ENCODE peak calls at places on chromosomes 16 and 17, in seven cellular contexts. E is Peyer's patch; R is cardiac muscle cell; T is uterus; D is lung; C is kidney; P is CD8-positive, alpha-beta T cell. U is an unnamed sample. For H3K4me1, the result is how much of the 10 kb centered on the place peaks cover.

GRCh38 chr16:10514369-10515055 is 65.9 kb downstream of the EMP2 start:
- DNase-seq in E (peak), R (peak), T (peak), D (peak), C (no peak), P (peak), U (no peak)

GRCh38 chr16:6447046-6447445 is 885.6 kb upstream of the RBFOX1 start:
- DNase-seq in E (no peak), R (no peak), T (no peak), D (no peak), C (no peak), P (no peak), U (no peak)

GRCh38 chr17:78226752-78227454 is 4.5 kb upstream of the TMEM235 start:
- DNase-seq in E (no peak), R (no peak), T (no peak), D (no peak), C (peak), P (no peak), U (no peak)

GRCh38 chr17:14282700-14283099 is 18.2 kb upstream of the HS3ST3B1 start:
- DNase-seq in E (no peak), R (no peak), T (no peak), D (no peak), C (no peak), P (no peak), U (no peak)

GRCh38 chr17:77862890-77863813 is 95.4 kb upstream of the TNRC6C start:
- DNase-seq in E (no peak), R (no peak), T (no peak), D (no peak), C (peak), P (no peak), U (no peak)

GRCh38 chr17:60147553-60148241 is 2.1 kb upstream of the CA4 start:
- DNase-seq in E (no peak), R (no peak), T (no peak), D (no peak), C (peak), P (no peak), U (no peak)

GRCh38 chr16:8798174-8798527 is 512 bp downstream of the PMM2 start:
- DNase-seq in E (no peak), R (no peak), T (no peak), D (no peak), C (no peak), P (no peak), U (no peak)

GRCh38 chr16:12215302-12216105 is 239.0 kb downstream of the SNX29 start:
- DNase-seq in E (peak), R (peak), T (no peak), D (no peak), C (no peak), P (no peak), U (no peak)

GRCh38 chr16:54270711-54271110 is 15.9 kb downstream of the IRX3 start:
- DNase-seq in E (peak), R (no peak), T (no peak), D (no peak), C (no peak), P (no peak), U (no peak)

GRCh38 chr17:70271200-70271599 is 101.9 kb downstream of the KCNJ2 start:
- DNase-seq in E (no peak), R (no peak), T (no peak), D (no peak), C (no peak), P (no peak), U (no peak)

GRCh38 chr16:86735727-86736126 is 157.4 kb downstream of the FOXL1 start:
- DNase-seq in E (no peak), R (no peak), T (no peak), D (no peak), C (no peak), P (no peak), U (no peak)

GRCh38 chr17:13429201-13429600 is 172.5 kb downstream of the HS3ST3A1 start:
- DNase-seq in E (no peak), R (no peak), T (no peak), D (no peak), C (no peak), P (no peak), U (no peak)

GRCh38 chr16:83393196-83393981 is 414.4 kb upstream of the HSBP1 start:
- DNase-seq in E (no peak), R (no peak), T (no peak), D (no peak), C (no peak), P (no peak), U (no peak)

GRCh38 chr17:31857920-31858646 is 961 bp downstream of the COPRS start:
- DNase-seq in E (no peak), R (peak), T (no peak), D (no peak), C (no peak), P (no peak), U (no peak)

GRCh38 chr16:21645261-21645721 is 7.1 kb downstream of the IGSF6 start:
- DNase-seq in E (peak), R (no peak), T (no peak), D (no peak), C (no peak), P (no peak), U (peak)

GRCh38 chr17:62093188-62094155 is 28.4 kb upstream of the MED13 start:
- DNase-seq in E (no peak), R (no peak), T (no peak), D (no peak), C (no peak), P (no peak), U (no peak)

GRCh38 chr17:38351412-38352222 is at the start of gene SOCS7:
- DNase-seq in E (peak), R (peak), T (peak), D (peak), C (peak), P (peak), U (peak)

GRCh38 chr16:57194512-57194911 is 8.4 kb downstream of the RSPRY1 start:
- DNase-seq in E (no peak), R (no peak), T (no peak), D (no peak), C (no peak), P (no peak), U (no peak)

GRCh38 chr17:63555475-63556156 is 5.3 kb downstream of the DCAF7 start:
- DNase-seq in E (no peak), R (no peak), T (no peak), D (no peak), C (no peak), P (no peak), U (no peak)

GRCh38 chr16:84448444-84448843 is 56.0 kb downstream of the MEAK7 start:
- DNase-seq in E (peak), R (no peak), T (no peak), D (no peak), C (no peak), P (no peak), U (no peak)

GRCh38 chr16:762595-763268 is 2.2 kb downstream of the MSLN start:
- DNase-seq in E (no peak), R (no peak), T (no peak), D (no peak), C (peak), P (no peak), U (no peak)

GRCh38 chr16:23523321-23523720 is 13.0 kb upstream of the GGA2 start:
- DNase-seq in E (no peak), R (no peak), T (no peak), D (no peak), C (peak), P (no peak), U (no peak)

GRCh38 chr16:68645494-68646388 is 631 bp downstream of the CDH3 start:
- DNase-seq in E (no peak), R (peak), T (peak), D (no peak), C (peak), P (no peak), U (no peak)

GRCh38 chr16:72172105-72173034 is at the start of gene PMFBP1:
- DNase-seq in E (peak), R (no peak), T (no peak), D (peak), C (no peak), P (no peak), U (no peak)

GRCh38 chr17:80257716-80258213 is 2.9 kb upstream of the RNF213 start:
- DNase-seq in E (peak), R (no peak), T (no peak), D (no peak), C (no peak), P (no peak), U (no peak)

GRCh38 chr16:12147681-12148479 is 171.3 kb downstream of the SNX29 start:
- DNase-seq in E (no peak), R (no peak), T (no peak), D (no peak), C (no peak), P (no peak), U (peak)

DNA sequence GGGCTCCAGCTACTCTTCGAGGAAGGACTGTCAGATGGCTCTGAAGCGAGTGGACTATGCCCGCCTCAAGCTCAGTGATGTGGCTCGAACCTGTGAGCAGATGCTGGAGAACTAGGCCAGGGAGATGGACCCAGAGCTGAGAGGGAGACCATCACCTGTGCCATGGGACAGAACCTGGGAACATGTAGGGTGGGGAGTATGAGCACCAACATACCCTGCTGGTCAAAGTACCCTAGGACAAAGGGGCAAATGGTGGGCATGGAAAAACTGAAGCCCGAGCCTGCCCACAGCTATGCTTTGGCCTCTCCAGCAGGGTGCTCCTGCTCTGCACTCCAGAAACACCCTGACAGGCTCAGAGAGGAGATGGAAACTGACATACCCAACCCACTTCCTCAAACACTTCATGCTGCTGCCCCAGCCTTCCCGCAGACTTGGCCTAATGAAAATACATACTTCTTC is 1.9 kb downstream of the MED11 start:
- DNase-seq in E (peak), R (no peak), T (no peak), D (no peak), C (peak), P (no peak), U (no peak)
- H3K4me3 ChIP-seq in E (no peak), R (no peak), T (no peak), D (no peak), C (no peak), P (no peak), U (no peak)

DNA sequence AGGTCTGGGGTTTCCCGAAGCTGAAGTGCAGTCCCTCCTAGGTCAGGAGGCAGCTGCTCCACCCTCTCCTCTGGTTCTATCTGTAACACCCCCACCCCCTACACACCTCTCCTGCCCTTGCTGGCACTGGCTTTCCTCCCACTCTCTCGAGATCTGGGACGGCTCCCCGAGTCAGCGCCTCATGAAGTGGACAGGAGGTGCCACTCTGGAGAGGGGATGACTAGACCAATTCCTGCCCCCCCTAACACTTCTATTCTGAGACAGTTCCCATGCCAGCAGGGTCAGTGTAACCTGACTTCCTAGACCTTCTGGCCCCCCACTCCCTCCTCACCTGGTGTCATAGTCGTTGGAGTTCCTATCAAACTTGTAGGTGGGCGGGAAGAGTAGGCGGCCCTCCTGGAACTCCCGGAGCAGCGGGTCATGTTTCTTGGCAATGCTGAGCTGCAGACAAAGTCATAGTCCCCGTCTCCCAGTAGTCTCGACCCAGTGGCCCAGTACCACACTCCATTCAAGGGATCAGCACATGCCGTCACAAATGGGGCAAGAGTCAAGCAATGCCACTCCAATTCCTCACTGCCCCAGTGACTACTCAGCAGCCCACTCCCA is 9.7 kb downstream of the INPP5K start:
- DNase-seq in E (no peak), R (peak), T (no peak), D (no peak), C (no peak), P (no peak), U (no peak)
- H3K4me1 ChIP-seq in E (under half), R (under half), T (under half), D (under half), C (under half), P (under half), U (under half)

DNA sequence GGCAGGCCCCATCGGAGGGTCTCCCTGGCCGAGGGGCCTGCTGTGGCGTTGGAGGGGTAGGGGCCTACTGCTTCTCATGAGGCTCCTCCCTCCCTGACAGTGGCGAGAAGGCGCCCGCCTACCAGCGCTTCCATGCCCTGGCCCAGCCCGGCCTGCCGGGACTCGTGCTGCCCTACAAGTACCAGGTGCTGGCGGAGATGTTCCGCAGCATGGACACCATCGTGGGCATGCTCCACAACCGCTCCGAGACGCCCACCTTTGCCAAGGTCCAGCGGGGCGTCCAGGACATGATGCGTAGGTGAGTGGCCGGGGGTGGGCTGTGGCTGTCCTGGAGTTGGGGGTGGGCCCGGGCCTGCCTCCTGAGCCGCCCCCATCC is 1.7 kb downstream of the CDT1 start:
- DNase-seq in E (no peak), R (no peak), T (no peak), D (no peak), C (no peak), P (no peak), U (no peak)
- H3K4me3 ChIP-seq in E (no peak), R (no peak), T (no peak), D (no peak), C (no peak), P (no peak), U (no peak)

GRCh38 chr17:732788-733720 is 658 bp downstream of the TLCD3A start:
- DNase-seq in E (peak), R (peak), T (peak), D (peak), C (peak), P (no peak), U (peak)
- H3K4me1 ChIP-seq in E (under half), R (under half), T (under half), D (under half), C (under half), P (under half), U (under half)

GRCh38 chr17:28957277-28957991 is 6.1 kb upstream of the PHF12 start:
- DNase-seq in E (no peak), R (no peak), T (no peak), D (no peak), C (no peak), P (no peak), U (no peak)

GRCh38 chr17:28959471-28959871 is 8.2 kb upstream of the PHF12 start:
- DNase-seq in E (no peak), R (no peak), T (no peak), D (no peak), C (no peak), P (no peak), U (no peak)

GRCh38 chr17:28956861-28957260 is 5.5 kb upstream of the PHF12 start:
- DNase-seq in E (no peak), R (no peak), T (no peak), D (no peak), C (no peak), P (no peak), U (no peak)

GRCh38 chr17:28958820-28959455 is 7.6 kb upstream of the PHF12 start:
- DNase-seq in E (no peak), R (no peak), T (no peak), D (no peak), C (no peak), P (no peak), U (no peak)

GRCh38 chr17:28957992-28958355 is 6.7 kb upstream of the PHF12 start:
- DNase-seq in E (no peak), R (no peak), T (no peak), D (no peak), C (no peak), P (no peak), U (no peak)
- H3K4me3 ChIP-seq in E (no peak), R (no peak), T (no peak), D (no peak), C (no peak), P (no peak), U (no peak)

GRCh38 chr17:17728550-17729251 is 47.4 kb downstream of the RAI1 start:
- DNase-seq in E (peak), R (no peak), T (no peak), D (no peak), C (peak), P (no peak), U (no peak)

GRCh38 chr17:17729620-17730249 is 48.5 kb downstream of the RAI1 start:
- DNase-seq in E (peak), R (peak), T (no peak), D (no peak), C (no peak), P (peak), U (no peak)

GRCh38 chr17:17732892-17733670 is 51.8 kb downstream of the RAI1 start:
- DNase-seq in E (no peak), R (no peak), T (no peak), D (no peak), C (no peak), P (no peak), U (no peak)

GRCh38 chr17:17730250-17730935 is 49.1 kb downstream of the RAI1 start:
- DNase-seq in E (no peak), R (no peak), T (no peak), D (no peak), C (no peak), P (no peak), U (no peak)

DNA sequence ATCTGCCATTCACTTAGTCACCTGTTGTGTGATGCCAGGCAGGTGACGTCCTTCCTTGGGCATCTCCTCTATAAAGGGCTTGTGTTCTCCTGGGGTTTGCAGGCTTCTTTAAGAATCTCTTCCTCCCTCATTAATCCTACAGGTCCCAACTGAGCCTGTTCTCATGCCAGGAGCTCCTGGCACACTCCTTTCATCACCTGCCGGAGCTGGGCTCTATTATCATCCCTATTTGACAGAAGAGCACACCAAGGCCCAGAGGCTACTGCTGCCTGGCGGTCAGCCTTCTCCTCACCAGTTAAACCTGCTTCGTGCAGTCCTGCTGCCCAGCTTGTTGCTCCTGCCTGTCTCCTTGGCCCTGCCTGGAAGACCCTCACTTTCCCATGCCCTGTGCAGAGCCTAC is 51.2 kb downstream of the RAI1 start:
- DNase-seq in E (no peak), R (no peak), T (no peak), D (no peak), C (no peak), P (no peak), U (no peak)
- H3K4me1 ChIP-seq in E (under half), R (under half), T (under half), D (under half), C (under half), P (under half), U (under half)

GRCh38 chr17:68197091-68197996 is 50.5 kb upstream of the AMZ2 start:
- DNase-seq in E (peak), R (no peak), T (no peak), D (no peak), C (peak), P (peak), U (no peak)
- H3K4me3 ChIP-seq in E (peak), R (peak), T (peak), D (no peak), C (no peak), P (peak), U (peak)

U was measured in naive thymus-derived CD4-positive, alpha-beta T cell.